ENCODE peak calls at places on chromosomes 6 and 20, in ten cellular contexts. U is uterus, I is GM23338, N is heart left ventricle, X is SJCRH30, K is fibroblast of lung, R is transverse colon, D is right cardiac atrium, Q is ovary, J is adipocyte. B is an unnamed sample. For H3K4me1, the result is how much of the 10 kb centered on the place peaks cover.

GRCh38 chr6:19892250-19892649 is 55.1 kb downstream of the ID4 start:
- DNase-seq in U (no peak), I (no peak), N (no peak), X (peak), K (no peak), R (peak), D (no peak), Q (no peak), J (no peak), B (no peak)

GRCh38 chr20:34004790-34005457 is 11.2 kb downstream of the RALY start:
- DNase-seq in U (no peak), I (no peak), N (no peak), X (no peak), K (no peak), R (no peak), D (no peak), Q (no peak), J (no peak), B (no peak)

GRCh38 chr6:42349753-42350573 is 101.8 kb downstream of the TRERF1 start:
- DNase-seq in U (no peak), I (no peak), N (no peak), X (no peak), K (no peak), R (no peak), D (no peak), Q (no peak), J (peak), B (no peak)

GRCh38 chr6:122124908-122125307 is 274.5 kb upstream of the HSF2 start:
- DNase-seq in U (no peak), I (no peak), N (no peak), X (no peak), K (no peak), R (no peak), D (no peak), Q (no peak), J (no peak), B (no peak)

GRCh38 chr20:56629464-56630085 is 469 bp downstream of the TFAP2C start:
- DNase-seq in U (no peak), I (peak), N (no peak), X (no peak), K (no peak), R (no peak), D (no peak), Q (no peak), J (peak), B (no peak)

GRCh38 chr6:14889698-14890593 is 355.9 kb upstream of the JARID2 start:
- DNase-seq in U (no peak), I (no peak), N (no peak), X (no peak), K (no peak), R (no peak), D (no peak), Q (no peak), J (no peak), B (no peak)

GRCh38 chr20:21516861-21517565 is 3.1 kb upstream of the NKX2-2 start:
- DNase-seq in U (no peak), I (peak), N (no peak), X (no peak), K (no peak), R (no peak), D (no peak), Q (no peak), J (no peak), B (peak)

GRCh38 chr6:104684911-104685415 is 174.8 kb downstream of the HACE1 start:
- DNase-seq in U (no peak), I (no peak), N (no peak), X (no peak), K (no peak), R (no peak), D (no peak), Q (no peak), J (no peak), B (no peak)

GRCh38 chr6:41705996-41706835 is 29.2 kb downstream of the TFEB start:
- DNase-seq in U (peak), I (peak), N (peak), X (no peak), K (peak), R (peak), D (peak), Q (peak), J (peak), B (peak)

GRCh38 chr6:144390886-144391285 is 105.8 kb downstream of the UTRN start:
- DNase-seq in U (no peak), I (no peak), N (no peak), X (no peak), K (no peak), R (no peak), D (no peak), Q (no peak), J (no peak), B (no peak)

GRCh38 chr6:51199733-51200132 is 381.1 kb downstream of the TFAP2B start:
- DNase-seq in U (no peak), I (no peak), N (no peak), X (peak), K (no peak), R (no peak), D (no peak), Q (no peak), J (no peak), B (no peak)

GRCh38 chr20:17931513-17931912 is 37.1 kb downstream of the SNX5 start:
- DNase-seq in U (no peak), I (no peak), N (no peak), X (no peak), K (no peak), R (no peak), D (no peak), Q (no peak), J (no peak), B (no peak)

GRCh38 chr6:124888581-124889371 is 73.5 kb upstream of the RNF217 start:
- DNase-seq in U (no peak), I (no peak), N (no peak), X (no peak), K (no peak), R (no peak), D (no peak), Q (no peak), J (peak), B (no peak)

GRCh38 chr6:55578537-55579363 is at the start of gene HMGCLL1:
- DNase-seq in U (no peak), I (peak), N (peak), X (no peak), K (no peak), R (peak), D (peak), Q (no peak), J (peak), B (no peak)

GRCh38 chr6:117558818-117559217 is 43.5 kb downstream of the GOPC start:
- DNase-seq in U (no peak), I (no peak), N (no peak), X (no peak), K (no peak), R (no peak), D (no peak), Q (no peak), J (no peak), B (no peak)

GRCh38 chr6:56359201-56359899 is 112.0 kb upstream of the COL21A1 start:
- DNase-seq in U (peak), I (peak), N (no peak), X (peak), K (peak), R (peak), D (peak), Q (peak), J (peak), B (peak)

GRCh38 chr6:107495196-107495643 is 5.3 kb downstream of the SOBP start:
- DNase-seq in U (no peak), I (no peak), N (no peak), X (no peak), K (peak), R (no peak), D (peak), Q (no peak), J (peak), B (no peak)

GRCh38 chr20:43292221-43292620 is 102.5 kb upstream of the PTPRT start:
- DNase-seq in U (no peak), I (no peak), N (no peak), X (no peak), K (no peak), R (no peak), D (no peak), Q (no peak), J (no peak), B (no peak)

GRCh38 chr20:50048420-50049166 is 64.4 kb downstream of the UBE2V1 start:
- DNase-seq in U (no peak), I (no peak), N (no peak), X (peak), K (no peak), R (peak), D (peak), Q (no peak), J (peak), B (peak)

GRCh38 chr6:56521988-56522387 is 120.7 kb downstream of the DST start:
- DNase-seq in U (no peak), I (peak), N (no peak), X (no peak), K (no peak), R (no peak), D (no peak), Q (no peak), J (no peak), B (no peak)

GRCh38 chr6:345747-346388 is 45.7 kb upstream of the IRF4 start:
- DNase-seq in U (peak), I (no peak), N (no peak), X (no peak), K (peak), R (no peak), D (peak), Q (no peak), J (no peak), B (no peak)

GRCh38 chr6:159090530-159091306 is 45.9 kb upstream of the TAGAP start:
- DNase-seq in U (peak), I (no peak), N (no peak), X (no peak), K (no peak), R (no peak), D (no peak), Q (no peak), J (no peak), B (no peak)

GRCh38 chr6:38796006-38796405 is 80.9 kb downstream of the DNAH8 start:
- DNase-seq in U (no peak), I (no peak), N (no peak), X (no peak), K (no peak), R (no peak), D (no peak), Q (no peak), J (no peak), B (no peak)

GRCh38 chr20:61959301-61959700 is 106.4 kb downstream of the TAF4 start:
- DNase-seq in U (no peak), I (peak), N (no peak), X (no peak), K (no peak), R (no peak), D (peak), Q (peak), J (no peak), B (no peak)

GRCh38 chr6:18601515-18602035 is 214.4 kb downstream of the RNF144B start:
- DNase-seq in U (no peak), I (no peak), N (no peak), X (peak), K (no peak), R (no peak), D (no peak), Q (no peak), J (no peak), B (no peak)

GRCh38 chr20:41889125-41889870 is 271.1 kb upstream of the CHD6 start:
- DNase-seq in U (no peak), I (peak), N (no peak), X (peak), K (no peak), R (no peak), D (no peak), Q (no peak), J (no peak), B (no peak)

GRCh38 chr6:127458190-127458589 is 999 bp downstream of the KIAA0408 start:
- DNase-seq in U (no peak), I (no peak), N (no peak), X (no peak), K (no peak), R (no peak), D (no peak), Q (no peak), J (no peak), B (no peak)

GRCh38 chr6:9025223-9025622 is 589.9 kb upstream of the SLC35B3 start:
- DNase-seq in U (no peak), I (no peak), N (no peak), X (no peak), K (no peak), R (no peak), D (no peak), Q (no peak), J (no peak), B (no peak)

GRCh38 chr20:25399038-25399430 is 8.4 kb upstream of the ABHD12 start:
- DNase-seq in U (peak), I (peak), N (no peak), X (peak), K (peak), R (peak), D (no peak), Q (no peak), J (peak), B (no peak)

GRCh38 chr6:100078509-100078908 is 84.5 kb upstream of the MCHR2 start:
- DNase-seq in U (no peak), I (peak), N (no peak), X (no peak), K (peak), R (no peak), D (no peak), Q (no peak), J (no peak), B (no peak)

GRCh38 chr20:24132246-24132645 is 143.7 kb upstream of the GGTLC1 start:
- DNase-seq in U (no peak), I (no peak), N (no peak), X (no peak), K (no peak), R (no peak), D (no peak), Q (no peak), J (peak), B (no peak)

GRCh38 chr20:38256966-38257365 is 3.6 kb downstream of the KIAA1755 start:
- DNase-seq in U (no peak), I (no peak), N (no peak), X (no peak), K (no peak), R (no peak), D (no peak), Q (no peak), J (no peak), B (no peak)

GRCh38 chr20:19786311-19786710 is 28.3 kb downstream of the RIN2 start:
- DNase-seq in U (peak), I (peak), N (no peak), X (peak), K (peak), R (peak), D (peak), Q (no peak), J (peak), B (no peak)

GRCh38 chr6:35014786-35015185 is 125.7 kb downstream of the ANKS1A start:
- DNase-seq in U (no peak), I (no peak), N (no peak), X (peak), K (peak), R (no peak), D (no peak), Q (no peak), J (peak), B (no peak)

GRCh38 chr6:117932001-117932400 is 24.9 kb downstream of the SLC35F1 start:
- DNase-seq in U (no peak), I (no peak), N (no peak), X (no peak), K (no peak), R (no peak), D (no peak), Q (no peak), J (no peak), B (no peak)

GRCh38 chr20:22339091-22339881 is 245.1 kb downstream of the FOXA2 start:
- DNase-seq in U (no peak), I (peak), N (no peak), X (peak), K (peak), R (peak), D (no peak), Q (no peak), J (peak), B (no peak)

GRCh38 chr20:25576783-25577530 is 8.4 kb downstream of the NINL start:
- DNase-seq in U (no peak), I (no peak), N (no peak), X (no peak), K (no peak), R (no peak), D (no peak), Q (no peak), J (no peak), B (no peak)

GRCh38 chr6:91704531-91704930 is 1117.7 kb upstream of the MAP3K7 start:
- DNase-seq in U (no peak), I (no peak), N (no peak), X (no peak), K (peak), R (no peak), D (no peak), Q (no peak), J (peak), B (no peak)

GRCh38 chr6:21188505-21189223 is 404.9 kb upstream of the SOX4 start:
- DNase-seq in U (no peak), I (no peak), N (no peak), X (no peak), K (no peak), R (no peak), D (no peak), Q (no peak), J (no peak), B (no peak)

GRCh38 chr20:58691773-58692578 is 624 bp upstream of the NPEPL1 start:
- DNase-seq in U (peak), I (no peak), N (peak), X (no peak), K (peak), R (peak), D (peak), Q (peak), J (peak), B (no peak)
- H3K4me3 ChIP-seq in U (no peak), I (no peak), N (peak), X (no peak), K (no peak), R (no peak), D (peak), Q (no peak), J (no peak), B (no peak)

GRCh38 chr6:13428528-13429405 is 58.6 kb downstream of the GFOD1 start:
- DNase-seq in U (no peak), I (peak), N (no peak), X (no peak), K (no peak), R (no peak), D (no peak), Q (no peak), J (no peak), B (no peak)

GRCh38 chr6:13427838-13428527 is 59.4 kb downstream of the GFOD1 start:
- DNase-seq in U (no peak), I (peak), N (no peak), X (no peak), K (no peak), R (peak), D (peak), Q (no peak), J (no peak), B (peak)

GRCh38 chr6:13431059-13431656 is 56.2 kb downstream of the GFOD1 start:
- DNase-seq in U (no peak), I (no peak), N (no peak), X (no peak), K (no peak), R (no peak), D (no peak), Q (no peak), J (no peak), B (no peak)

GRCh38 chr6:13427346-13427745 is 60.1 kb downstream of the GFOD1 start:
- DNase-seq in U (no peak), I (no peak), N (no peak), X (no peak), K (no peak), R (no peak), D (no peak), Q (no peak), J (no peak), B (no peak)

GRCh38 chr6:13429406-13429753 is 58.0 kb downstream of the GFOD1 start:
- DNase-seq in U (no peak), I (no peak), N (no peak), X (no peak), K (no peak), R (no peak), D (no peak), Q (no peak), J (no peak), B (no peak)
- H3K4me1 ChIP-seq in U (under half), I (under half), N (under half), X (under half), K (under half), R (under half), D (under half), Q (under half), J (under half), B (under half)

GRCh38 chr6:168014406-168014959 is 17.0 kb downstream of the KIF25 start:
- DNase-seq in U (no peak), I (no peak), N (no peak), X (no peak), K (no peak), R (no peak), D (no peak), Q (no peak), J (no peak), B (no peak)
- H3K4me3 ChIP-seq in U (no peak), I (no peak), N (no peak), X (no peak), K (no peak), R (no peak), D (no peak), Q (no peak), J (no peak), B (no peak)

DNA sequence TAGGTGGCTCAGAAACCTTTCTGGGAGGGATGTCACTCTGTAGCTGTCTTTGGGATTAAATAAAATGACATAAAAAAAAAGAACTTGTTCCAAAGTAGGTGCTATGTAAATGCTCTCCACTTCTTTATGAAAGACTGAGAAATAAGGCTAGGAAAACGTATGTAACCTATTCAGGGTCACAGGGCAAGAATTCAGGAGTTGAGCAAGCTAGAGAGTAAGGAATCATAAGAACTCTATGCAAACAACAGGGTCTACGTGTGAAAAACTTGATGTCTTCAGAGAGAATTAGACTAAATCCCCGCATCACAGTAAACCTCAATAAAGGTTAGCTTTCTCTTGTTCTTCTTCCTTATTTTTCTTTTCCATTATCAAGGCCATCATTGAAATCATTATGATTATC is 59.2 kb downstream of the LAMA4 start:
- DNase-seq in U (no peak), I (no peak), N (no peak), X (no peak), K (no peak), R (no peak), D (no peak), Q (no peak), J (no peak), B (no peak)
- H3K4me1 ChIP-seq in U (under half), I (under half), N (under half), X (under half), K (under half), R (under half), D (under half), Q (under half), J (under half), B (under half)

DNA sequence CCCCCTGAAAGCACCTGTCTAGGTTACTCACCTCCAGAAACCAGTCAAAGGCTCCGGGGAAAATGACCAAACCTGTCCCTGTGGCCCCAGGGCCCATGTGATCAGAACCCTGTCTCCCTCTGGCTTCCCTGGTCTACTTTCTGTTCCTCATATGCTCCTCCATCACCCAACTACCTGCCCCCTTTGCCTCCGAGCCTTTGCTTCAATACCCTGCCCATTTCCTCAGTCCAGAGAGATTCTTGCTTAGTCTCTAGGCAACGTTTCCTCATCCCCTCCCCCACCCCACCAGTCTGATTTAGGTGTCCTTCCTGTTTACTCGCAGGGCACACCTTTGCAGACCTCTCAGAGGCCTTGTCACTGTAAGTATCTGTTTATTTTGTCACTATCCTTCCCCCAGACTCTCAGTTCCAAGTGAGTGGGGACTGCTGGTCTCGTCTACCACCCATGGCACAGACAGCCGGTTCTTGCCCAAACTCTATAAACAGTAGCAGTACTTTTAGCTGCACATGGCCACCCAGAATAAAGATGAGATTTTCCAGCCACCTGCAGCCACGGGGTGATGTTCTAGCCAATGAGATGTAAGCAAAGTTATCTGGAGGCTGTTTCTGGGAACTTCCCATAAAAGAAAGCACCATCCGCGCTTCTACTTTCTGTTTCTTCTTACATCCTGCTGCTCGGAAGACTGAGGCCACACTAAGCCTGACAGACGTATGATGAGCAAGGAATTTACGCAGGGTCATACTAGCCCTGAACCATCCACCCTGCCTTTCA is 13.3 kb downstream of the ELOVL5 start:
- DNase-seq in U (no peak), I (peak), N (no peak), X (no peak), K (no peak), R (peak), D (peak), Q (no peak), J (no peak), B (peak)
- H3K4me3 ChIP-seq in U (no peak), I (peak), N (no peak), X (no peak), K (no peak), R (no peak), D (no peak), Q (no peak), J (no peak), B (peak)